ENCODE peak calls at places on chromosomes 5 and 9, in four cellular contexts. I is H1, H is IMR-90, R is neuronal stem cell. T is an unnamed sample. For H3K4me1, the result is how much of the 10 kb centered on the place peaks cover.

GRCh38 chr5:133230823-133231578 is 179.2 kb downstream of the HSPA4 start:
- DNase-seq in I (no peak), H (no peak), R (no peak), T (no peak)

GRCh38 chr9:98707158-98708102 is 1.3 kb downstream of the GABBR2 start:
- DNase-seq in I (peak), H (peak), R (peak), T (peak)

GRCh38 chr5:44001675-44002380 is 387.4 kb downstream of the FGF10 start:
- DNase-seq in H (peak), I (no peak), R (no peak), T (no peak)

GRCh38 chr5:107968465-107968864 is 297.7 kb upstream of the EFNA5 start:
- DNase-seq in R (no peak), I (no peak), H (peak), T (no peak)

GRCh38 chr9:36162211-36162610 is 7.0 kb upstream of the CCIN start:
- DNase-seq in R (no peak), I (no peak), H (no peak), T (peak)

GRCh38 chr5:169116961-169117461 is 183.9 kb downstream of the SLIT3 start:
- DNase-seq in I (peak), R (no peak), H (no peak), T (peak)

GRCh38 chr5:179488464-179488863 is 61.9 kb upstream of the RUFY1 start:
- DNase-seq in H (no peak), R (no peak), I (no peak), T (no peak)

GRCh38 chr5:1793966-1794895 is 5.4 kb downstream of the MRPL36 start:
- DNase-seq in I (no peak), R (no peak), H (peak), T (no peak)

GRCh38 chr5:174493536-174493935 is 230.8 kb upstream of the MSX2 start:
- DNase-seq in R (no peak), I (no peak), H (no peak), T (peak)

GRCh38 chr5:171709930-171710329 is 75.7 kb upstream of the SMIM23 start:
- DNase-seq in H (no peak), I (no peak), R (no peak), T (peak)

GRCh38 chr5:7597058-7597457 is 201.1 kb downstream of the ADCY2 start:
- DNase-seq in R (no peak), I (no peak), H (no peak), T (no peak)

DNA sequence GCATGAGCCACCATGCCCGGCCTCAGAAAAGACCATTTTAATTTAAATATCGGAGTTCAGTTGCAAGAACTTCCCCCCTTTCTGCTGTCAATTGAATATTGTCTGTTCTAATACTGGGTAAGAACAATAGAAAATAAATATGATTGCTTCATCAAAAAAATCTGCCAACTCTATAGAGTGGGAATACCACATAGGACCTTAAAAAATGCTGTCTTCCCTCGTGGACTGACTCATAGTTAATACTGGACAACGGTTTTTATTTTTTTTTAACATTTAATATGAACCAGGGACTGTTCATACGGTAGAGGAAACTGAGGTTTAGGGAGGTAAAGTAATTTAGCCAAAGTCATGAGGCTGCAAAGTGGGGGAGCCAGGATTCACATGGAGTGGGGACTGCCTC is 9.7 kb downstream of the ZNF462 start:
- DNase-seq in H (no peak), R (no peak), I (no peak), T (no peak)
- H2BK15ac ChIP-seq in H (no peak), R (no peak), I (no peak), T (no peak)

GRCh38 chr5:34564706-34565235 is 91.4 kb upstream of the RAI14 start:
- DNase-seq in H (no peak), R (no peak), I (no peak), T (no peak)

GRCh38 chr5:34574976-34575467 is 81.1 kb upstream of the RAI14 start:
- DNase-seq in I (no peak), H (no peak), R (no peak), T (no peak)

GRCh38 chr5:34570721-34571379 is 85.3 kb upstream of the RAI14 start:
- DNase-seq in I (no peak), R (no peak), H (peak), T (no peak)

GRCh38 chr5:34571380-34572041 is 84.6 kb upstream of the RAI14 start:
- DNase-seq in I (no peak), R (no peak), H (peak), T (peak)

GRCh38 chr5:34570143-34570542 is 86.0 kb upstream of the RAI14 start:
- DNase-seq in R (no peak), H (no peak), I (no peak), T (no peak)
- H3K9ac ChIP-seq in R (no peak), H (peak), I (no peak), T (no peak)

GRCh38 chr9:38020251-38021076 is 48.6 kb downstream of the SHB start:
- DNase-seq in I (no peak), H (no peak), R (no peak), T (no peak)
- H3K4me1 ChIP-seq in I (under half), H (half or more), R (half or more), T (under half)

DNA sequence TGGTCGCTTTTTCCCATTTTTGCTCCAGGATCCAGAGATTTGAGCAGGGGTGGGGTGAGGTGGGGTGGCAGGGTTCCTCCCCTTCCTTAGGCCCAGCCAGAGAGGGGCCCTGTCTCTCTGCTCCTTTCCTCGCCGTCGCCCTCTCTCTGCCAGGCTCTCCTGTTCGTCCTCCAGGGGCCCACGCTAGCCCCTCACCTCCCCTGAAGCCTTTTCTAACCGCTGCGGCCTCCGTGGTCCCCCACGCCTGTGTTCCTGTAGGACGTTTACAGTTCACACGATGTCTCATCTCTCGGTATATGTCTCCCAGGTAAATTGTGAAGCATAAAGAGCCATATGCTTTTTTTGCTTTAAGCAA is 49.9 kb upstream of the ZNF366 start:
- DNase-seq in H (no peak), I (no peak), R (no peak), T (no peak)
- H2BK15ac ChIP-seq in H (no peak), I (no peak), R (peak), T (no peak)

DNA sequence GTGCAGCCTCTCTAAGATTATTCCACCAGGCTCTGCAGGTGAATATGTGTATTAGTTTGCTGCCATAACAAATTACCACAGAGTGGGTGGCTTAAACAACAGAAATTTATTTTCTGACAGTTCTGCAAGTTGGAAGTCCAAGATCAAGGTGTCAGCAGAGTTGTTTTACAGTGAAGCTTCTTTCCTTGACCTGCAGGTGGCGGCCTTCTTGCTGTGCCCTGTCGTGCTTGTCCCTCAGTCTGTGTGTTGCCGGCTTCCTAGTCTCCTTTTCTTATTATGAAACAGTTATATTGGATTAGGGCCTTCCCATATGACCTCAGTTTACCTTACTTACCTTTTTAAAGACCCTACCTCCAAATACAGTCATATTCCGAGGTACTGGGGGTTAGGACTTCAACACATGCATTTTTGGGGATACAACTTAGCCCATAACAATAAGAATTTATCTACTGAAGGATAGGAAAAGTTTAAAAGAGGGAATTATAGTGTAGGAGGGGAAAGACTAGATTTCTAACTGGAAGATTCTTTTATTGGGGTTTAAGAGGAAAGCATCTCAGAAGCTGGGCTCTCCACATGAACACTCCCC is 97.4 kb downstream of the OSTF1 start:
- DNase-seq in R (peak), I (no peak), H (no peak), T (peak)
- H3K9ac ChIP-seq in R (no peak), I (no peak), H (no peak), T (no peak)

DNA sequence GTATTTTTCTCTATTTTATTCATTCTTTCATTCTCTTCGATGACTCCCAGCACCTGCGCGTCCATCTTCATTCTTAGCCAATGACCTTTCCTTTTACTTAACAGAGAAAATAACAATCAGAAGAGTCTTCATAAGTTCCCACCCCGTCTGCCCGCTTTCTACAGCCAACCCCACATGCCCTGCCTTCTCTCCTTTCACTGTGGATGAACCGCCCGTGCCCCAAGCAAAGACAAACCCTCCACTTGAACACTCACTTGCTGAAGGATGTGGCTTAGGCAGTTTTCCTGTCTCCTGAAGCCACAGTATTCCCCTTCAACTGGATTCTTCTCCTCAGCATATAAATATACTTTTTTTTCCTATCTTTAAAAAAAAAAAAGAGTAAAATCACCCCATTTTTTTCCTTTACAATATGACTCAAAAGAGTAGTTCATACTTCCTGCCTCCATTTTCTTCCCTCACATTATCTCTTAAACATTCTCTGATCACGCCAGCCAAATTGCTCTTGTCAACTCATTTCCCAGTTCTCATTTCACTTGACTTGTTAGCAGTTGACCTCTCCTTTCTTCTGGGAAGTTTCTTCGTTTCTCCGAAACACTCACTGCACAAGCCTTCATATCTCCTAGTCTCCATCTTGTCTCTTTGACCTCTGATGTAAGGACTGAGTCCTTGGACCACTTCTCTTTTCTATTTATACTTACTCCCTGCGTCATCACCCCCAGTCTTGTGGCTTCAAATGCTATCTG is 11.1 kb downstream of the NIPSNAP3B start:
- DNase-seq in H (no peak), I (no peak), R (no peak), T (no peak)
- H3K4me1 ChIP-seq in H (under half), I (under half), R (under half), T (under half)